ENCODE peak calls at places on chromosomes 7 and 10, in five cellular contexts. One of them, this sample, is unnamed.

GRCh38 chr7:96236198-96237039 is 85.5 kb downstream of the SLC25A13 start:
- DNase-seq in kidney tubule cell: peak
- DNase-seq in NCI-H1105 treated with DMSO at 0.1 percent for 48 hours: peak
- DNase-seq in HCT116: peak
- DNase-seq in tibial artery: peak
- DNase-seq in this sample: peak

GRCh38 chr7:65722361-65722792 is 150.5 kb upstream of the VKORC1L1 start:
- DNase-seq in kidney tubule cell: peak
- DNase-seq in HCT116: peak
- DNase-seq in tibial artery: no peak
- DNase-seq in NCI-H1105 treated with DMSO at 0.1 percent for 48 hours: peak
- DNase-seq in this sample: peak

GRCh38 chr7:30963842-30964241 is at the start of gene GHRHR:
- DNase-seq in HCT116: no peak
- DNase-seq in tibial artery: no peak
- DNase-seq in kidney tubule cell: no peak
- DNase-seq in NCI-H1105 treated with DMSO at 0.1 percent for 48 hours: no peak
- DNase-seq in this sample: no peak

GRCh38 chr7:132254455-132254854 is 321.8 kb downstream of the PLXNA4 start:
- DNase-seq in HCT116: no peak
- DNase-seq in tibial artery: no peak
- DNase-seq in NCI-H1105 treated with DMSO at 0.1 percent for 48 hours: no peak
- DNase-seq in kidney tubule cell: no peak
- DNase-seq in this sample: no peak

GRCh38 chr7:12984117-12984516 is 296.7 kb downstream of the ARL4A start:
- DNase-seq in NCI-H1105 treated with DMSO at 0.1 percent for 48 hours: no peak
- DNase-seq in tibial artery: no peak
- DNase-seq in kidney tubule cell: no peak
- DNase-seq in HCT116: no peak
- DNase-seq in this sample: no peak

GRCh38 chr10:118662228-118663035 is 67.0 kb upstream of the PRLHR start:
- DNase-seq in HCT116: no peak
- DNase-seq in kidney tubule cell: no peak
- DNase-seq in tibial artery: no peak
- DNase-seq in NCI-H1105 treated with DMSO at 0.1 percent for 48 hours: peak
- DNase-seq in this sample: no peak

GRCh38 chr10:20105931-20106330 is 289.7 kb downstream of the PLXDC2 start:
- DNase-seq in tibial artery: no peak
- DNase-seq in kidney tubule cell: peak
- DNase-seq in HCT116: no peak
- DNase-seq in NCI-H1105 treated with DMSO at 0.1 percent for 48 hours: no peak
- DNase-seq in this sample: no peak

GRCh38 chr7:150373049-150373801 is 4.6 kb downstream of the REPIN1 start:
- DNase-seq in HCT116: no peak
- DNase-seq in NCI-H1105 treated with DMSO at 0.1 percent for 48 hours: no peak
- DNase-seq in kidney tubule cell: no peak
- DNase-seq in tibial artery: no peak
- DNase-seq in this sample: no peak

GRCh38 chr10:30210296-30210695 is 138.8 kb downstream of the MTPAP start:
- DNase-seq in NCI-H1105 treated with DMSO at 0.1 percent for 48 hours: no peak
- DNase-seq in tibial artery: no peak
- DNase-seq in kidney tubule cell: no peak
- DNase-seq in HCT116: no peak
- DNase-seq in this sample: no peak

GRCh38 chr7:100563809-100564400 is 9.8 kb downstream of the SAP25 start:
- DNase-seq in HCT116: no peak
- DNase-seq in NCI-H1105 treated with DMSO at 0.1 percent for 48 hours: no peak
- DNase-seq in kidney tubule cell: peak
- DNase-seq in tibial artery: peak
- DNase-seq in this sample: peak

GRCh38 chr10:123043409-123043925 is 34.7 kb downstream of the ACADSB start:
- DNase-seq in HCT116: peak
- DNase-seq in tibial artery: no peak
- DNase-seq in kidney tubule cell: peak
- DNase-seq in NCI-H1105 treated with DMSO at 0.1 percent for 48 hours: peak
- DNase-seq in this sample: peak

GRCh38 chr10:44326474-44327030 is 58.3 kb downstream of the CXCL12 start:
- DNase-seq in HCT116: no peak
- DNase-seq in NCI-H1105 treated with DMSO at 0.1 percent for 48 hours: no peak
- DNase-seq in tibial artery: no peak
- DNase-seq in kidney tubule cell: no peak
- DNase-seq in this sample: no peak

GRCh38 chr7:26627871-26628270 is 236.5 kb downstream of the SKAP2 start:
- DNase-seq in kidney tubule cell: no peak
- DNase-seq in tibial artery: no peak
- DNase-seq in HCT116: no peak
- DNase-seq in NCI-H1105 treated with DMSO at 0.1 percent for 48 hours: peak
- DNase-seq in this sample: no peak

GRCh38 chr7:88835147-88835728 is 39.7 kb upstream of the TEX47 start:
- DNase-seq in tibial artery: no peak
- DNase-seq in NCI-H1105 treated with DMSO at 0.1 percent for 48 hours: peak
- DNase-seq in HCT116: peak
- DNase-seq in kidney tubule cell: peak
- DNase-seq in this sample: peak

GRCh38 chr7:77696643-77697534 is 630 bp downstream of the RSBN1L start:
- DNase-seq in NCI-H1105 treated with DMSO at 0.1 percent for 48 hours: peak
- DNase-seq in HCT116: no peak
- DNase-seq in tibial artery: peak
- DNase-seq in kidney tubule cell: peak
- DNase-seq in this sample: peak

GRCh38 chr10:112950714-112951348 is 784 bp downstream of the TCF7L2 start:
- DNase-seq in HCT116: no peak
- DNase-seq in kidney tubule cell: peak
- DNase-seq in tibial artery: peak
- DNase-seq in NCI-H1105 treated with DMSO at 0.1 percent for 48 hours: no peak
- DNase-seq in this sample: peak

GRCh38 chr7:29480934-29481625 is 82.6 kb upstream of the PRR15 start:
- DNase-seq in HCT116: no peak
- DNase-seq in tibial artery: no peak
- DNase-seq in kidney tubule cell: no peak
- DNase-seq in NCI-H1105 treated with DMSO at 0.1 percent for 48 hours: no peak
- DNase-seq in this sample: no peak

This sample was measured in PC-3.